ENCODE peak calls at places on chromosomes 12 and 14, in eight cellular contexts. P is SK-N-SH, G is K562, L is colonic mucosa, M is endodermal cell, C is fibroblast of mammary gland, X is A549, S is AG10803. E is an unnamed sample.

GRCh38 chr14:75981826-75982723 is at the start of gene TGFB3:
- DNase-seq in P (peak), G (peak), L (peak), M (peak), C (peak), X (peak), S (peak), E (peak)

GRCh38 chr12:33832900-33833299 is 189.4 kb upstream of the ALG10 start:
- DNase-seq in P (no peak), G (no peak), L (no peak), M (no peak), C (no peak), X (no peak), S (no peak), E (no peak)

GRCh38 chr12:26994109-26994508 is 20.1 kb downstream of the TM7SF3 start:
- DNase-seq in P (no peak), G (no peak), L (no peak), M (no peak), C (no peak), X (no peak), S (no peak), E (no peak)

GRCh38 chr12:570237-570925 is 92.9 kb downstream of the NINJ2 start:
- DNase-seq in P (peak), G (peak), L (peak), M (peak), C (peak), X (peak), S (peak), E (peak)

GRCh38 chr12:118983147-118983824 is 1.9 kb downstream of the SRRM4 start:
- DNase-seq in P (peak), G (no peak), L (no peak), M (no peak), C (no peak), X (no peak), S (no peak), E (no peak)

GRCh38 chr12:124488520-124488919 is 78.9 kb downstream of the NCOR2 start:
- DNase-seq in P (no peak), G (no peak), L (no peak), M (no peak), C (no peak), X (no peak), S (no peak), E (no peak)

GRCh38 chr12:218221-218620 is 4.3 kb upstream of the SLC6A12 start:
- DNase-seq in P (no peak), G (no peak), L (no peak), M (no peak), C (no peak), X (no peak), S (no peak), E (no peak)

GRCh38 chr12:56257491-56258067 is 605 bp downstream of the ANKRD52 start:
- DNase-seq in P (peak), G (peak), L (peak), M (peak), C (peak), X (peak), S (no peak), E (no peak)

GRCh38 chr12:18898469-18898868 is 160.6 kb downstream of the CAPZA3 start:
- DNase-seq in P (no peak), G (no peak), L (no peak), M (no peak), C (peak), X (no peak), S (peak), E (no peak)

GRCh38 chr12:112762753-112763152 is 28.8 kb upstream of the RPH3A start:
- DNase-seq in P (no peak), G (no peak), L (no peak), M (peak), C (no peak), X (no peak), S (no peak), E (no peak)

GRCh38 chr14:94227029-94227428 is 52.9 kb downstream of the PPP4R4 start:
- DNase-seq in P (no peak), G (no peak), L (no peak), M (no peak), C (peak), X (no peak), S (peak), E (no peak)

GRCh38 chr14:105475269-105475915 is 771 bp downstream of the CRIP2 start:
- DNase-seq in P (no peak), G (no peak), L (no peak), M (peak), C (peak), X (no peak), S (no peak), E (peak)

GRCh38 chr12:58504539-58504938 is 415.8 kb downstream of the LRIG3 start:
- DNase-seq in P (no peak), G (no peak), L (no peak), M (no peak), C (peak), X (no peak), S (peak), E (no peak)

GRCh38 chr12:49017764-49018281 is 753 bp downstream of the PRKAG1 start:
- DNase-seq in P (peak), G (peak), L (no peak), M (no peak), C (peak), X (no peak), S (peak), E (peak)

GRCh38 chr12:108170164-108170563 is 41.1 kb downstream of the WSCD2 start:
- DNase-seq in P (no peak), G (no peak), L (no peak), M (no peak), C (no peak), X (no peak), S (no peak), E (no peak)

GRCh38 chr12:132337557-132337956 is 8.2 kb upstream of the GALNT9 start:
- DNase-seq in P (no peak), G (no peak), L (no peak), M (no peak), C (no peak), X (no peak), S (no peak), E (no peak)

GRCh38 chr12:56591111-56591510 is 39.0 kb downstream of the BAZ2A start:
- DNase-seq in P (no peak), G (no peak), L (no peak), M (peak), C (no peak), X (no peak), S (no peak), E (no peak)

GRCh38 chr12:91057349-91057748 is 475 bp downstream of the KERA start:
- DNase-seq in P (no peak), G (no peak), L (no peak), M (no peak), C (no peak), X (no peak), S (no peak), E (no peak)

GRCh38 chr12:6262635-6263034 is 47.8 kb upstream of the PLEKHG6 start:
- DNase-seq in P (no peak), G (no peak), L (no peak), M (no peak), C (no peak), X (no peak), S (no peak), E (no peak)

GRCh38 chr12:105764216-105764835 is 374.4 kb downstream of the NUAK1 start:
- DNase-seq in P (no peak), G (no peak), L (no peak), M (no peak), C (no peak), X (no peak), S (peak), E (no peak)

GRCh38 chr12:15423629-15424028 is 101.3 kb downstream of the PTPRO start:
- DNase-seq in P (no peak), G (no peak), L (no peak), M (no peak), C (peak), X (no peak), S (peak), E (no peak)

GRCh38 chr12:15427913-15428312 is 105.6 kb downstream of the PTPRO start:
- DNase-seq in P (no peak), G (no peak), L (no peak), M (no peak), C (no peak), X (no peak), S (no peak), E (no peak)

GRCh38 chr12:15428632-15429031 is 106.3 kb downstream of the PTPRO start:
- DNase-seq in P (no peak), G (no peak), L (no peak), M (no peak), C (no peak), X (no peak), S (peak), E (no peak)
- TF ChIP-seq CTCF in P (no peak), G (no peak), L (no peak), M (peak), C (peak), X (no peak), S (peak), E (no peak)

GRCh38 chr12:98449601-98450000 is 65.8 kb upstream of the TMPO start:
- DNase-seq in P (no peak), G (no peak), L (no peak), M (no peak), C (no peak), X (no peak), S (no peak), E (no peak)
- H3K4me3 ChIP-seq in P (no peak), G (no peak), L (no peak), M (no peak), C (no peak), X (no peak), S (no peak), E (no peak)

DNA sequence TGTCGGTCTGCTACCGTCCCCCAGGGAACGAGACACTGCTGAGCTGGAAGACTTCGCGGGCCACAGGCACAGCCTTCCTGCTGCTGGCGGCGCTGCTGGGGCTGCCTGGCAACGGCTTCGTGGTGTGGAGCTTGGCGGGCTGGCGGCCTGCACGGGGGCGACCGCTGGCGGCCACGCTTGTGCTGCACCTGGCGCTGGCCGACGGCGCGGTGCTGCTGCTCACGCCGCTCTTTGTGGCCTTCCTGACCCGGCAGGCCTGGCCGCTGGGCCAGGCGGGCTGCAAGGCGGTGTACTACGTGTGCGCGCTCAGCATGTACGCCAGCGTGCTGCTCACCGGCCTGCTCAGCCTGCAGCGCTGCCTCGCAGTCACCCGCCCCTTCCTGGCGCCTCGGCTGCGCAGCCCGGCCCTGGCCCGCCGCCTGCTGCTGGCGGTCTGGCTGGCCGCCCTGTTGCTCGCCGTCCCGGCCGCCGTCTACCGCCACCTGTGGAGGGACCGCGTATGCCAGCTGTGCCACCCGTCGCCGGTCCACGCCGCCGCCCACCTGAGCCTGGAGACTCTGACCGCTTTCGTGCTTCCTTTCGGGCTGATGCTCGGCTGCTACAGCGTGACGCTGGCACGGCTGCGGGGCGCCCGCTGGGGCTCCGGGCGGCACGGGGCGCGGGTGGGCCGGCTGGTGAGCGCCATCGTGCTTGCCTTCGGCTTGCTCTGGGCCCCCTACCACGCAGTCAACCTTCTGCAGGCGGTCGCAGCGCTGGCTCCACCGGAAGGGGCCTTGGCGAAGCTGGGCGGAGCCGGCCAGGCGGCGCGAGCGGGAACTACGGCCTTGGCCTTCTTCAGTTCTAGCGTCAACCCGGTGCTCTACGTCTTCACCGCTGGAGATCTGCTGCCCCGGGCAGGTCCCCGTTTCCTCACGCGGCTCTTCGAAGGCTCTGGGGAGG is at the start of gene LTB4R:
- DNase-seq in P (no peak), G (no peak), L (peak), M (no peak), C (peak), X (no peak), S (peak), E (peak)
- TF ChIP-seq CTCF in P (no peak), G (no peak), L (peak), M (no peak), C (no peak), X (no peak), S (no peak), E (peak)

GRCh38 chr12:14959916-14960315 is 1.5 kb downstream of the ARHGDIB start:
- DNase-seq in P (no peak), G (no peak), L (no peak), M (no peak), C (no peak), X (no peak), S (no peak), E (no peak)
- H3K4me3 ChIP-seq in P (peak), G (no peak), L (peak), M (no peak), C (no peak), X (no peak), S (no peak), E (peak)

GRCh38 chr12:69401940-69402339 is 42.4 kb downstream of the YEATS4 start:
- DNase-seq in P (no peak), G (no peak), L (no peak), M (no peak), C (no peak), X (no peak), S (no peak), E (peak)

GRCh38 chr12:69404851-69405365 is 45.4 kb downstream of the YEATS4 start:
- DNase-seq in P (no peak), G (no peak), L (no peak), M (no peak), C (no peak), X (no peak), S (no peak), E (no peak)

GRCh38 chr12:69405466-69405865 is 45.9 kb downstream of the YEATS4 start:
- DNase-seq in P (no peak), G (no peak), L (no peak), M (no peak), C (peak), X (peak), S (peak), E (no peak)

GRCh38 chr12:69410571-69410970 is 51.0 kb downstream of the YEATS4 start:
- DNase-seq in P (no peak), G (no peak), L (no peak), M (no peak), C (no peak), X (no peak), S (no peak), E (no peak)

DNA sequence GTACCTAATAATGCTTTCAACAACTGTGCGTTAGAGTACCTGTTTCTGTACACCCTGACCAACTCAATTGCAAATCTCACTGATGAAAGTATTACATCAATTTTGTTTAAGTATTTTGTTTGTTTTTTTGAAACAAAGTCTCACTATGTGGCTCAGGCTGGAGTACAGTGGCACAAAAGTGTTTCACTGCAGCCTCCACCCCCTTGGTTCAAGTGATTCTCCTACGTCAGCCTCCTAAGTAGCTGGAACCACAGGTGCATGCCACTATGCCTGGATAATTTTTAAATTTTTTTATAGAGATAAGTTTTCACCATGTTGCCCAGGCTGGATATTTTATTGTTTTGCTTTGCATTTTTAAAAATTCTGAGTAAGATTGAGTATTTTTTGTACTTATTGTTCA is 46.7 kb downstream of the YEATS4 start:
- DNase-seq in P (no peak), G (no peak), L (no peak), M (no peak), C (no peak), X (no peak), S (no peak), E (no peak)
- TF ChIP-seq CTCF in P (no peak), G (no peak), L (no peak), M (no peak), C (no peak), X (no peak), S (no peak), E (no peak)

DNA sequence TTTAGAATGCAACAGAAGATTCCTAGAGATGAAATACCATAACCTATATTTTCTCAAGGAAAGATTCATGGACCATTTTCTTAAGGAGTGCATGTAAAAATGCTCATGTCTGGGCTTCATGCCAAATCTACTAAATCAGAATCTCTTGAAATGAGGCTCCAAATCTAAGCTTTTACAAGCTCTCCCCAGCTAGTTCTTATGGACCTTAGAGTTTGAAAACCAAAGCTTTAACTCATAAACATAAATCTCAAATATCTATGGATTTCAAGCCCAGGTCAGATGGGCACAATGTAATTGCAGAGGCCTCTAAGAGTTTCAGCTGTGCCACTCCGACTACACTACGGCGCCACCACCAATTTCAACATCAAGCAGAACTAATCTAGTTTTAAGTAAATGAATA is 117.3 kb upstream of the CAND1 start:
- DNase-seq in P (no peak), G (no peak), L (no peak), M (no peak), C (no peak), X (no peak), S (peak), E (no peak)
- H3K4me3 ChIP-seq in P (no peak), G (no peak), L (no peak), M (no peak), C (no peak), X (no peak), S (no peak), E (no peak)

GRCh38 chr14:85575617-85575898 is 45.6 kb downstream of the FLRT2 start:
- DNase-seq in P (no peak), G (no peak), L (no peak), M (no peak), C (no peak), X (no peak), S (no peak), E (no peak)
- TF ChIP-seq CTCF in P (no peak), G (no peak), L (no peak), M (no peak), C (no peak), X (no peak), S (no peak), E (no peak)

GRCh38 chr14:64113279-64113678 is 180.9 kb downstream of the ESR2 start:
- DNase-seq in P (no peak), G (no peak), L (peak), M (no peak), C (no peak), X (no peak), S (no peak), E (no peak)
- H3K4me3 ChIP-seq in P (no peak), G (no peak), L (no peak), M (no peak), C (no peak), X (no peak), S (no peak), E (no peak)

DNA sequence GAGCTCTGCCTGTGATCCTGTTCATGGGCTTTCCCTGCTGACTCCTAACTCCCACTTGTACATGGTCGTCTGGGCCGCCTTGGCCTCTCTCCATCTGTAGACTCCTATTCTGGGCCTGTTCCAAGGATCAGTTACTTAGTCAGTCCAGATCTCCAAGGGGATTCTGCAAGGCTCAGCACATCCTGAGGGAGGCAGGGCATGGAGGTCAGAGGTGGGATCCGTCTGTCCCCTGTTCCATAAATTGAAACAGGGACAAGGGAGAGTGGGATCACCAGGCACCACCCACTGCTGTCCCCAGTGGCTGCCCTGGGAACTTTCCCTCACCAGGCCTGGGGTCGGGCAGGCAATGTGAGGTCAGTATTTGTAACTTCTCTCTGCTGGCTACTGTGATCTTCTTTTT is 43.5 kb downstream of the KCTD10 start:
- DNase-seq in P (peak), G (peak), L (no peak), M (peak), C (peak), X (peak), S (no peak), E (peak)
- TF ChIP-seq CTCF in P (peak), G (peak), L (no peak), M (peak), C (peak), X (no peak), S (peak), E (peak)

GRCh38 chr12:89401433-89402086 is 49.3 kb upstream of the DUSP6 start:
- DNase-seq in P (no peak), G (no peak), L (no peak), M (peak), C (no peak), X (no peak), S (no peak), E (no peak)
- H3K4me3 ChIP-seq in P (no peak), G (no peak), L (no peak), M (no peak), C (no peak), X (no peak), S (no peak), E (no peak)